ENCODE peak calls at places on chromosomes 16 and 17, in ten cellular contexts. P is GM12892; C is HCEC 1CT; I is transverse colon; J is T-cell; S is lung microvascular endothelial cell; B is tibial nerve; W is stimulated activated CD8-positive, alpha-beta memory T cell treated with anti-CD3 and anti-CD28 coated beads, Interleukin-4, amount 100 ng/mL, for 48 hours; H is MCF 10A; A is fibroblast of mammary gland. M is an unnamed sample.

GRCh38 chr17:81406117-81406953 is 11.1 kb downstream of the BAHCC1 start:
- DNase-seq in W (no peak), P (no peak), B (no peak), C (no peak), I (peak), S (no peak), J (no peak), H (no peak), A (no peak), M (no peak)

GRCh38 chr17:56488800-56489199 is 104.7 kb upstream of the NOG start:
- DNase-seq in I (no peak), W (no peak), S (no peak), B (no peak), H (no peak), J (no peak), A (no peak), C (no peak), P (no peak), M (no peak)

GRCh38 chr17:885971-886571 is 93.5 kb downstream of the NXN start:
- DNase-seq in P (no peak), I (peak), H (no peak), A (peak), C (no peak), S (no peak), W (no peak), B (peak), J (no peak), M (no peak)

GRCh38 chr17:1714488-1714979 is 4.4 kb upstream of the TLCD2 start:
- DNase-seq in B (peak), S (peak), W (peak), H (peak), A (peak), P (no peak), C (peak), J (no peak), I (peak), M (peak)

GRCh38 chr17:44071198-44071520 is 624 bp downstream of the G6PC3 start:
- DNase-seq in B (no peak), A (peak), W (no peak), J (no peak), I (no peak), C (no peak), S (no peak), P (no peak), H (no peak), M (no peak)

GRCh38 chr17:49022391-49022941 is 25.3 kb downstream of the IGF2BP1 start:
- DNase-seq in P (no peak), A (no peak), I (no peak), H (peak), W (no peak), C (peak), S (peak), B (no peak), J (no peak), M (peak)

GRCh38 chr17:42284566-42284965 is 3.7 kb upstream of the STAT5A start:
- DNase-seq in S (no peak), H (no peak), B (no peak), I (no peak), C (no peak), J (no peak), P (no peak), W (peak), A (no peak), M (no peak)

GRCh38 chr16:69523571-69523970 is 42.2 kb upstream of the NFAT5 start:
- DNase-seq in C (no peak), P (no peak), H (no peak), S (no peak), J (no peak), I (peak), W (no peak), A (no peak), B (no peak), M (no peak)

GRCh38 chr17:82858376-82859126 is 18.7 kb upstream of the ZNF750 start:
- DNase-seq in B (no peak), P (no peak), S (no peak), I (no peak), C (no peak), H (no peak), A (no peak), J (no peak), W (no peak), M (no peak)

GRCh38 chr16:49148410-49148809 is 133.2 kb downstream of the CBLN1 start:
- DNase-seq in W (no peak), C (no peak), H (no peak), J (no peak), I (no peak), P (no peak), S (no peak), B (no peak), A (no peak), M (no peak)

GRCh38 chr17:17453088-17453487 is 23.7 kb upstream of the MED9 start:
- DNase-seq in A (no peak), W (no peak), P (no peak), C (no peak), J (no peak), S (no peak), I (no peak), B (no peak), H (no peak), M (no peak)

GRCh38 chr17:11986179-11986938 is 10.9 kb downstream of the ZNF18 start:
- DNase-seq in W (no peak), S (no peak), C (no peak), B (peak), I (no peak), J (no peak), P (no peak), H (no peak), A (peak), M (no peak)

GRCh38 chr17:74190154-74190553 is 13.3 kb upstream of the RPL38 start:
- DNase-seq in C (peak), W (no peak), A (peak), H (peak), J (no peak), S (peak), I (no peak), P (no peak), B (no peak), M (no peak)

GRCh38 chr17:21282231-21282630 is 2.3 kb upstream of the MAP2K3 start:
- DNase-seq in H (peak), S (no peak), P (no peak), A (peak), I (no peak), J (no peak), C (peak), B (no peak), W (no peak), M (no peak)

GRCh38 chr17:7579001-7579838 is at the start of gene CD68:
- DNase-seq in A (peak), C (peak), B (no peak), J (no peak), S (peak), W (peak), P (peak), I (peak), H (peak), M (no peak)

GRCh38 chr17:1203111-1203966 is 23.6 kb upstream of the ABR start:
- DNase-seq in S (peak), P (no peak), C (peak), H (no peak), A (peak), B (peak), W (peak), I (peak), J (no peak), M (no peak)

GRCh38 chr16:69073181-69073669 is 32.2 kb upstream of the HAS3 start:
- DNase-seq in H (peak), I (no peak), C (peak), P (no peak), J (no peak), S (no peak), W (no peak), A (peak), B (no peak), M (no peak)

GRCh38 chr17:15343749-15344148 is 2.4 kb upstream of the TEKT3 start:
- DNase-seq in B (no peak), P (no peak), W (no peak), I (no peak), S (no peak), A (peak), C (peak), J (no peak), H (peak), M (no peak)

GRCh38 chr17:56973520-56973919 is 4.4 kb upstream of the SCPEP1 start:
- DNase-seq in C (peak), B (no peak), I (no peak), P (no peak), J (no peak), S (no peak), H (peak), W (no peak), A (peak), M (no peak)

GRCh38 chr16:82995927-82996441 is 369.2 kb downstream of the CDH13 start:
- DNase-seq in I (peak), W (no peak), H (peak), C (peak), B (no peak), A (peak), S (peak), P (no peak), J (no peak), M (no peak)

GRCh38 chr16:53541326-53541725 is 38.3 kb upstream of the AKTIP start:
- DNase-seq in B (no peak), H (no peak), P (no peak), I (no peak), J (no peak), C (no peak), W (no peak), S (no peak), A (peak), M (no peak)

GRCh38 chr17:48574523-48575065 is 3.6 kb downstream of the HOXB4 start:
- DNase-seq in P (no peak), J (no peak), B (no peak), A (no peak), W (no peak), I (no peak), H (no peak), C (no peak), S (no peak), M (no peak)

M was measured in iPS DF 6.9.